ENCODE peak calls at places on chromosomes 4 and X, in eight cellular contexts. S, T, Z, Y, C, P, M and O are unnamed samples.

GRCh38 chrX:139554367-139554766 is 23.8 kb downstream of the F9 start:
- DNase-seq in Z (no peak), C (no peak), S (no peak), P (no peak), T (no peak), M (no peak), Y (no peak), O (no peak)

GRCh38 chr4:125313497-125313896 is 1.3 kb upstream of the FAT4 start:
- DNase-seq in S (no peak), C (no peak), Y (peak), P (no peak), M (peak), T (no peak), Z (peak), O (no peak)

GRCh38 chr4:120066182-120066524 is 495 bp downstream of the MAD2L1 start:
- DNase-seq in Y (no peak), S (no peak), M (peak), T (no peak), P (no peak), C (no peak), Z (no peak), O (no peak)

GRCh38 chr4:681736-682451 is 7.1 kb downstream of the SLC49A3 start:
- DNase-seq in P (no peak), M (peak), C (no peak), S (peak), Z (no peak), T (peak), Y (peak), O (no peak)

GRCh38 chrX:19085975-19086772 is 36.1 kb downstream of the ADGRG2 start:
- DNase-seq in C (no peak), P (no peak), T (peak), Z (no peak), M (no peak), S (no peak), Y (no peak), O (no peak)

GRCh38 chrX:72487661-72488060 is 85.0 kb downstream of the HDAC8 start:
- DNase-seq in Y (no peak), S (no peak), M (no peak), Z (no peak), C (no peak), P (no peak), T (no peak), O (no peak)

GRCh38 chr4:167023359-167023925 is 210.9 kb downstream of the SPOCK3 start:
- DNase-seq in C (no peak), T (no peak), Z (no peak), M (no peak), S (no peak), P (no peak), Y (no peak), O (no peak)

GRCh38 chrX:12949927-12950656 is 24.8 kb upstream of the TMSB4X start:
- DNase-seq in T (peak), C (peak), Z (no peak), Y (peak), S (peak), M (peak), P (peak), O (peak)

GRCh38 chrX:65587616-65588526 is 53.3 kb upstream of the LAS1L start:
- DNase-seq in P (peak), S (peak), Z (no peak), Y (peak), M (no peak), T (peak), C (no peak), O (peak)

GRCh38 chr4:159018062-159018629 is 84.7 kb upstream of the RAPGEF2 start:
- DNase-seq in Y (no peak), Z (no peak), S (no peak), M (peak), T (no peak), P (no peak), C (no peak), O (no peak)

GRCh38 chrX:103215037-103215767 is at the start of gene BEX4:
- DNase-seq in P (peak), T (peak), M (peak), Z (peak), S (peak), C (peak), Y (no peak), O (peak)

GRCh38 chr4:62640296-62640695 is 1440.2 kb downstream of the ADGRL3 start:
- DNase-seq in Z (no peak), C (no peak), T (no peak), M (no peak), Y (no peak), S (no peak), P (no peak), O (no peak)

GRCh38 chr4:9943761-9944160 is 77.5 kb downstream of the SLC2A9 start:
- DNase-seq in T (no peak), M (no peak), Z (no peak), P (no peak), S (no peak), C (no peak), Y (no peak), O (no peak)

GRCh38 chr4:54678826-54679225 is 21.1 kb downstream of the KIT start:
- DNase-seq in P (no peak), T (no peak), Y (no peak), Z (no peak), S (no peak), C (no peak), M (no peak), O (no peak)

GRCh38 chr4:168844261-168845039 is 165.6 kb downstream of the CBR4 start:
- DNase-seq in T (no peak), M (no peak), Y (no peak), C (no peak), P (no peak), S (no peak), Z (no peak), O (no peak)

GRCh38 chr4:141768954-141769353 is 132.6 kb downstream of the IL15 start:
- DNase-seq in S (no peak), C (no peak), M (no peak), Y (peak), Z (no peak), T (no peak), P (no peak), O (no peak)

GRCh38 chr4:148782284-148782683 is 340.1 kb upstream of the NR3C2 start:
- DNase-seq in S (no peak), M (no peak), Z (no peak), P (no peak), C (no peak), T (no peak), Y (no peak), O (no peak)

GRCh38 chr4:15695240-15695699 is 7.6 kb upstream of the BST1 start:
- DNase-seq in P (no peak), Y (no peak), C (no peak), S (no peak), M (no peak), T (no peak), Z (no peak), O (no peak)

GRCh38 chrX:18424482-18425198 is 768 bp upstream of the CDKL5 start:
- DNase-seq in C (peak), M (peak), Z (peak), S (peak), Y (peak), P (no peak), T (peak), O (peak)

GRCh38 chr4:164012396-164013027 is 518.0 kb downstream of the TMA16 start:
- DNase-seq in Z (peak), M (peak), C (no peak), S (no peak), P (no peak), T (no peak), Y (peak), O (no peak)

GRCh38 chr4:10974371-10974770 is 289.8 kb upstream of the CLNK start:
- DNase-seq in P (no peak), T (no peak), M (no peak), C (no peak), Z (no peak), Y (no peak), S (no peak), O (no peak)

GRCh38 chr4:6695660-6696581 is 2.2 kb downstream of the S100P start:
- DNase-seq in T (no peak), P (no peak), C (peak), M (no peak), Z (no peak), Y (peak), S (no peak), O (no peak)

GRCh38 chrX:48695524-48695875 is 1.0 kb upstream of the SUV39H1 start:
- DNase-seq in Z (no peak), P (no peak), T (no peak), Y (no peak), C (no peak), M (peak), S (no peak), O (no peak)

GRCh38 chr4:64230709-64231310 is 178.4 kb downstream of the TECRL start:
- DNase-seq in P (no peak), Y (peak), C (no peak), M (no peak), S (no peak), T (no peak), Z (no peak), O (no peak)

GRCh38 chrX:1453951-1454785 is 1.5 kb upstream of the ASMTL start:
- DNase-seq in S (peak), T (peak), C (peak), M (peak), P (peak), Y (peak), Z (peak), O (peak)

GRCh38 chr4:189090174-189090814 is 850.4 kb upstream of the FRG1 start:
- DNase-seq in P (no peak), M (no peak), S (no peak), Z (peak), Y (peak), T (no peak), C (no peak), O (no peak)

GRCh38 chr4:24933684-24934275 is 20.9 kb upstream of the CCDC149 start:
- DNase-seq in C (no peak), M (no peak), P (no peak), Z (no peak), S (no peak), T (no peak), Y (no peak), O (no peak)

GRCh38 chr4:120096508-120097297 is 30.1 kb upstream of the MAD2L1 start:
- DNase-seq in M (no peak), S (no peak), C (no peak), T (no peak), P (no peak), Y (no peak), Z (no peak), O (no peak)

GRCh38 chr4:39763714-39764572 is 66.0 kb downstream of the UBE2K start:
- DNase-seq in M (peak), C (no peak), S (no peak), Z (no peak), T (no peak), P (no peak), Y (no peak), O (no peak)

GRCh38 chr4:140628016-140628415 is 59.3 kb upstream of the UCP1 start:
- DNase-seq in M (no peak), S (no peak), C (no peak), T (no peak), Z (no peak), Y (no peak), P (no peak), O (no peak)

GRCh38 chr4:78776729-78777555 is 792 bp downstream of the BMP2K start:
- DNase-seq in Z (peak), P (peak), S (peak), Y (peak), C (peak), T (peak), M (peak), O (no peak)

GRCh38 chr4:2104556-2105345 is 45.6 kb downstream of the NAT8L start:
- DNase-seq in M (no peak), C (no peak), Z (no peak), P (no peak), Y (no peak), S (no peak), T (no peak), O (no peak)

GRCh38 chr4:107863416-107863815 is 38.7 kb downstream of the SGMS2 start:
- DNase-seq in Y (no peak), M (no peak), P (no peak), T (no peak), Z (no peak), S (no peak), C (no peak), O (no peak)

GRCh38 chr4:7817877-7818675 is 121.6 kb downstream of the AFAP1 start:
- DNase-seq in C (no peak), Y (no peak), T (no peak), S (peak), Z (no peak), P (no peak), M (no peak), O (peak)